ENCODE peak calls at places on chromosomes 1 and 21, in seven cellular contexts. X is GM12864, K is hepatocyte, T is mucosa of descending colon, L is tibial nerve, G is lower leg skin, P is colonic mucosa. C is an unnamed sample.

GRCh38 chr1:145977486-145978476 is 13.3 kb downstream of the POLR3GL start:
- DNase-seq in X (peak), G (no peak), T (no peak), L (peak), P (peak), K (peak), C (peak)

GRCh38 chr21:41547111-41547510 is 39.2 kb upstream of the TMPRSS2 start:
- DNase-seq in L (no peak), X (no peak), G (no peak), T (no peak), P (no peak), K (no peak), C (no peak)

GRCh38 chr1:42172394-42173133 is 8.0 kb upstream of the GUCA2A start:
- DNase-seq in T (peak), X (no peak), K (no peak), G (peak), L (no peak), P (peak), C (no peak)

GRCh38 chr1:181846681-181847080 is 214.8 kb downstream of the ZNF648 start:
- DNase-seq in K (no peak), P (no peak), G (no peak), X (no peak), T (no peak), L (no peak), C (no peak)

GRCh38 chr1:32962248-32962896 is 2.2 kb downstream of the RNF19B start:
- DNase-seq in P (no peak), X (peak), K (no peak), G (no peak), T (no peak), L (no peak), C (peak)

GRCh38 chr21:15084668-15085067 is 19.9 kb upstream of the NRIP1 start:
- DNase-seq in K (no peak), L (no peak), G (no peak), P (no peak), T (no peak), X (no peak), C (no peak)

GRCh38 chr1:200306954-200307754 is 102.7 kb downstream of the ZNF281 start:
- DNase-seq in L (peak), P (no peak), K (peak), T (no peak), X (no peak), G (no peak), C (peak)

GRCh38 chr1:95992013-95992412 is 729.6 kb upstream of the PTBP2 start:
- DNase-seq in P (no peak), G (no peak), X (no peak), L (no peak), K (no peak), T (no peak), C (no peak)

GRCh38 chr1:24917327-24918074 is 12.6 kb downstream of the RUNX3 start:
- DNase-seq in G (no peak), L (no peak), X (no peak), T (peak), K (no peak), P (no peak), C (no peak)

GRCh38 chr1:185759061-185759460 is 24.9 kb downstream of the HMCN1 start:
- DNase-seq in X (no peak), G (no peak), K (no peak), T (no peak), P (no peak), L (no peak), C (no peak)

GRCh38 chr1:84434756-84435142 is 36.5 kb downstream of the DNASE2B start:
- DNase-seq in X (no peak), T (no peak), P (no peak), G (no peak), K (no peak), L (no peak), C (no peak)

GRCh38 chr1:3072948-3073519 is 4.0 kb downstream of the PRDM16 start:
- DNase-seq in P (no peak), L (no peak), K (no peak), T (no peak), G (no peak), X (no peak), C (no peak)

GRCh38 chr1:151196292-151196800 is 2.0 kb upstream of the PIP5K1A start:
- DNase-seq in G (peak), T (no peak), K (peak), X (peak), L (peak), P (peak), C (peak)

GRCh38 chr1:167786502-167786901 is 64.7 kb downstream of the MPZL1 start:
- DNase-seq in G (no peak), K (no peak), P (no peak), X (no peak), L (no peak), T (no peak), C (no peak)

GRCh38 chr1:12617511-12617900 is 504 bp downstream of the DHRS3 start:
- DNase-seq in K (peak), G (no peak), X (no peak), T (no peak), P (peak), L (no peak), C (no peak)

GRCh38 chr1:200376521-200376920 is 33.3 kb downstream of the ZNF281 start:
- DNase-seq in T (no peak), P (no peak), K (no peak), G (no peak), L (no peak), X (no peak), C (no peak)

GRCh38 chr1:179055930-179056329 is 25.9 kb upstream of the TOR3A start:
- DNase-seq in T (no peak), P (no peak), L (no peak), G (no peak), X (no peak), K (no peak), C (no peak)

GRCh38 chr1:232622378-232622777 is 7.6 kb downstream of the SIPA1L2 start:
- DNase-seq in G (no peak), T (peak), P (peak), X (no peak), L (no peak), K (peak), C (no peak)

GRCh38 chr1:47562799-47563198 is 125.0 kb downstream of the FOXD2 start:
- DNase-seq in P (no peak), G (no peak), L (no peak), T (no peak), K (no peak), X (no peak), C (no peak)

GRCh38 chr1:184329255-184329953 is 57.4 kb upstream of the C1orf21 start:
- DNase-seq in X (no peak), T (no peak), P (no peak), G (no peak), L (no peak), K (no peak), C (no peak)

GRCh38 chr1:175471039-175471800 is 272.2 kb downstream of the TNR start:
- DNase-seq in P (no peak), T (no peak), L (no peak), K (peak), G (peak), X (peak), C (peak)

GRCh38 chr1:66769512-66770229 is 17.4 kb downstream of the DYNLT5 start:
- DNase-seq in X (no peak), P (no peak), K (no peak), T (no peak), L (no peak), G (no peak), C (no peak)

GRCh38 chr1:63705058-63705457 is 68.8 kb upstream of the ROR1 start:
- DNase-seq in K (peak), X (no peak), P (peak), L (no peak), T (no peak), G (no peak), C (no peak)

GRCh38 chr1:23483327-23484252 is at the start of gene ASAP3:
- DNase-seq in P (peak), L (no peak), T (peak), X (no peak), K (peak), G (peak), C (no peak)

GRCh38 chr21:38637161-38637560 is 138.9 kb upstream of the ERG start:
- DNase-seq in K (no peak), L (no peak), X (no peak), T (no peak), G (no peak), P (no peak), C (no peak)

GRCh38 chr21:44913425-44914175 is 7.1 kb downstream of the ITGB2 start:
- DNase-seq in T (peak), X (no peak), K (no peak), G (no peak), P (no peak), L (no peak), C (no peak)

GRCh38 chr1:11781298-11781697 is 19.3 kb downstream of the C1orf167 start:
- DNase-seq in X (no peak), T (no peak), P (no peak), G (no peak), K (no peak), L (no peak), C (no peak)

GRCh38 chr1:41714613-41715389 is 203.9 kb downstream of the HIVEP3 start:
- DNase-seq in K (no peak), X (no peak), T (no peak), L (no peak), G (no peak), P (no peak), C (no peak)

GRCh38 chr1:150875197-150876110 is 945 bp downstream of the ARNT start:
- DNase-seq in L (peak), K (peak), G (no peak), X (no peak), P (peak), T (no peak), C (peak)

GRCh38 chr21:44869860-44870747 is 3.4 kb downstream of the PTTG1IP start:
- DNase-seq in P (no peak), G (no peak), K (peak), T (no peak), X (no peak), L (peak), C (no peak)

GRCh38 chr1:97366986-97367385 is 553.8 kb downstream of the DPYD start:
- DNase-seq in P (no peak), K (no peak), L (no peak), G (no peak), X (no peak), T (no peak), C (no peak)

GRCh38 chr1:183995322-183996035 is 42.0 kb downstream of the COLGALT2 start:
- DNase-seq in P (no peak), X (no peak), T (no peak), L (no peak), K (no peak), G (no peak), C (no peak)

GRCh38 chr1:167455786-167456446 is 62.4 kb downstream of the CD247 start:
- DNase-seq in P (no peak), L (no peak), G (no peak), X (no peak), K (peak), T (no peak), C (peak)

GRCh38 chr1:14320518-14320917 is 278.0 kb upstream of the KAZN start:
- DNase-seq in K (no peak), L (no peak), T (no peak), P (no peak), G (no peak), X (no peak), C (no peak)

GRCh38 chr21:35508389-35508888 is 459.3 kb upstream of the RUNX1 start:
- DNase-seq in P (peak), L (peak), T (peak), X (no peak), G (peak), K (peak), C (peak)

GRCh38 chr1:201841265-201841912 is 12.4 kb downstream of the IPO9 start:
- DNase-seq in X (no peak), T (no peak), G (no peak), P (no peak), K (no peak), L (no peak), C (no peak)

GRCh38 chr1:93569479-93569878 is 112.2 kb downstream of the BCAR3 start:
- DNase-seq in K (no peak), X (no peak), T (no peak), P (no peak), G (no peak), L (no peak), C (no peak)

GRCh38 chr1:40313329-40313957 is 3.6 kb downstream of the COL9A2 start:
- DNase-seq in L (no peak), X (no peak), G (no peak), P (no peak), T (no peak), K (no peak), C (peak)

GRCh38 chr1:11857164-11857853 is 1.4 kb downstream of the NPPB start:
- DNase-seq in K (no peak), X (no peak), L (no peak), G (no peak), T (no peak), P (no peak), C (no peak)

DNA sequence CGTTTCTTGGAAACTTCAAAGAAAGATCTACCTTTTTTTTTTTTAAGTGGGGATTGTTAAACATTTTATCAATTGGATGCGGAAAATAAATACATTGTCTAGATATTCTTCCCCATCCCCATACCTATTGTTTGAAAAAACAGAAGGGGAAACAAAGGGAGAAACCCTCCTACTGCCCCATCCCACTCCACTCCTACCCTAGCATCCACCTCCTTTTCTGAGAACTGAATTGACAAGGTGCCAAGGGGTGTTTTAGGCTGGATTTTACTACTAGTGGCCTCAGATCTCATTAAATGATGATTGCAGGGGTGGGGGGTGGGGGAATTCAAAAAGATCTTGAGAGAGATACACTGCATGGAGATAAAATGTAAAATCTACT is 2.6 kb downstream of the EDARADD start:
- DNase-seq in T (no peak), K (no peak), X (no peak), G (no peak), L (no peak), P (no peak), C (no peak)
- H3K4me3 ChIP-seq in T (no peak), K (no peak), X (no peak), G (no peak), L (no peak), P (no peak), C (no peak)

DNA sequence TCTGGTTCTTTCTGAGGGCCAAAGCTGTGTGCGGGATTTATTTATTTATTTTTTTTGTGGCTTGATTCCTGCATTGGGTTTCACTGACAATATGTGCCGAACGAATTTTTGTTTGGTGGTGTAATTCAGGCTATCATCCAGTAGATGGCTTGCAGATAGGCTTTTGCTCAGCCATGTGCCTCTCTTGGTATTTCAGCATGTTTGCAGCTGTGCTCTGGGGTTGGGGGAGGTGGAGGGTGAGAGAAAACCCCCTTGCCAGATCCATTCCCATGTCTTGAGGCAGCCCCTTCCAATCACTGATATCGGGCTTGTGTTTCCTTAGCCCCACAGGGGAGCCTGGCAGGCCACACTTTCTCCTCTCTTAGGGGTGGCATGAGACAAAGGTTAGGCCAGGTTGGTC is 302.4 kb downstream of the PTGER3 start:
- DNase-seq in L (no peak), X (no peak), P (no peak), G (no peak), T (no peak), K (no peak), C (no peak)
- TF ChIP-seq CTCF in L (no peak), X (peak), P (no peak), G (no peak), T (no peak), K (peak), C (peak)

GRCh38 chr1:87810166-87810565 is 481.5 kb downstream of the LMO4 start:
- DNase-seq in L (no peak), X (no peak), P (no peak), T (no peak), K (no peak), G (no peak), C (no peak)

GRCh38 chr1:87804128-87804527 is 475.4 kb downstream of the LMO4 start:
- DNase-seq in L (no peak), T (no peak), X (no peak), G (no peak), P (no peak), K (no peak), C (no peak)

GRCh38 chr1:87803395-87803794 is 474.7 kb downstream of the LMO4 start:
- DNase-seq in T (no peak), P (no peak), G (no peak), K (no peak), X (no peak), L (no peak), C (no peak)

GRCh38 chr1:87806377-87807094 is 477.9 kb downstream of the LMO4 start:
- DNase-seq in L (no peak), P (no peak), G (no peak), T (no peak), X (no peak), K (peak), C (no peak)

GRCh38 chr1:87805661-87806376 is 477.1 kb downstream of the LMO4 start:
- DNase-seq in K (peak), P (no peak), X (no peak), T (no peak), L (no peak), G (no peak), C (no peak)
- H3K4me3 ChIP-seq in K (no peak), P (no peak), X (no peak), T (no peak), L (no peak), G (no peak), C (no peak)

DNA sequence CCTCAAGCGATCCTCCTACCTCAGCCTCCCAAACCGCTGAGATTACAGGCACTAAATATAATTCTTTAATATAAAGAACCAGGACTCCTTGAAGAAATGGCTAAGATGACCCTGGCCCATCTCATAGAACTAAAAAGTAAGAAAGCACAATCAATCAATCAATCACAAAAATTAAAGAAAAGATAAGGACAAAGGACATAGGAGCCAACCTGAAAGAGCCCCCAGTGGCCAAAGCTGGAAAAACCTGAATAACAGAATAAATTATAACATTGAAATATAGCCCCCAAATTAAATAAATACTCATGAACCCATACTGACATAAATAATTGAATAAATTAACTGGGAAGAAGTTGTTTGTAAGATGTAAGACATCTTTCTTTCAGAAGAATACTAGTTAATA is 8.9 kb downstream of the NUP210L start:
- DNase-seq in T (no peak), G (no peak), X (no peak), P (no peak), K (no peak), L (no peak), C (no peak)
- TF ChIP-seq CTCF in T (peak), G (no peak), X (peak), P (peak), K (peak), L (no peak), C (peak)

DNA sequence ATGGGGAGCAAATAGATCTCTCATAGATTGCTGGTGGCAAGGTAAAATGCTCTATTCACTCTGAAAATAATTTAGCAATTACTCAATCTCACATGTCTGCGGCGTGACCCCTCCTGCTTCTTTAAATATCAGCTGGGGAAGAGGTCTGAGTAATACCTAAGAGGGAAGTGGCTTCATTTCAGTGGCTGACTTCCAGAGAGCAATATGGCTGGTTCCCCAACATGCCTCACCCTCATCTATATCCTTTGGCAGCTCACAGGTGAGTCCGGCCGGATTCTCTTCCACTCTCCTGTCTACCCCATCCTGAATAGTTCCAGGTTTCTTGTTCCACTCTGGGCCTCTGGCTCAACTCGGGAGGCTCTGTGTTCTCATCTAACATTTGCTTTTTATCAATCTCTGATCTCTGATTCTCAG is at the start of gene SLAMF7:
- DNase-seq in T (no peak), X (peak), G (peak), P (no peak), K (no peak), L (peak), C (peak)
- H3K4me3 ChIP-seq in T (no peak), X (peak), G (no peak), P (peak), K (no peak), L (no peak), C (peak)

DNA sequence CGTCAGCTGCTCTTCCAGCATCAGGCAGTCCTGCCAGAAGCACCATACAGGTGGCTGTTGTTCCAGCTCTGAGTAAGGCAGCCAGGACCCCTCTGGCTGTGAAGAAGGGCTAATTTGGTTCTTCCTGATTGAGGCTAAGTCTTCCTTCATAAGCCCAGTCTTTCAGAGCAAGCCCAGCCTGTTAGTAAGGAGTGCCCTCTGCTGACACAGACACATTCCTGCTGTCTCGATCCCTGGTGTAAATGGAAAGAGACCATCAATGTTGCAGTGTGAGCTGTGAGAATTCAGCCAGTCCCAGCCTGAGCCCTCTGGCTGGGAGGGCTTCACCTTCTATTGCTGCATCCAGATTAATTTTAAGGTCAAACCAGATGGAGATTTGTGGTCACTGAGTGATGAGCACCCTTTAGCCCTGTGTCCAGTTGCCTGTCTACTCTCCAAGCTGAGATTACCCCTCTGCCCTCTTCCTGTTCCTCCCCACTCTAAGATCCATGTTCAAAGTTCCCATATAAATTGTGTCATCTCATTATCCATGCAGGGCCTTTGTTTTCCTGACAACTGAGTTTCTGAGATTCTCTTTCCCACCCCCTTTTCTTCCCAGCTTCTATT is 44.8 kb upstream of the KIRREL1 start:
- DNase-seq in P (peak), X (no peak), T (no peak), K (peak), G (no peak), L (peak), C (peak)
- TF ChIP-seq CTCF in P (peak), X (peak), T (peak), K (peak), G (no peak), L (no peak), C (peak)

DNA sequence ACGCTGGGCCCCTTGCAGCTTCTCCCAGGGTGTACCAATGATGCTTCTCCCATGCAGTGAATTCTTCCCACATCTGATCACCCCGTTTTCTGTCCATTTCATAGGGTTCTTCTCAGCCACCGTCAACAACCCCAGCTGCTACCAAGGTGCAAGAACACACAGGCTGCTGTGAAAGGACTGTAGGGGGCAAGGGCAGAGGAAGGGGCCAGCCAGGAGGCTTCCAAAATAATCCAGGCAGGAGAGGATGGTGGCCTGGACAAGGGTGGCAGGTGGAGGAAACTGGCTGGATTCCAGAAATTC is 113.3 kb upstream of the WNT4 start:
- DNase-seq in G (no peak), T (no peak), K (no peak), L (no peak), P (no peak), X (no peak), C (no peak)
- H3K4me3 ChIP-seq in G (no peak), T (no peak), K (no peak), L (no peak), P (no peak), X (no peak), C (no peak)

C was measured in GM12865.